ENCODE peak calls at places on chromosome 4, in eight cellular contexts. One of them, this sample, is unnamed.

GRCh38 chr4:76373919-76374552 is 46.9 kb downstream of the CCDC158 start:
- DNase-seq in AG04450: no peak
- DNase-seq in MM.1S: no peak
- DNase-seq in lung: no peak
- DNase-seq in uterus: no peak
- DNase-seq in cardiac fibroblast: peak
- DNase-seq in H9: no peak
- DNase-seq in endothelial cell: no peak
- DNase-seq in this sample: no peak

GRCh38 chr4:75921910-75922309 is 18.9 kb downstream of the NAAA start:
- DNase-seq in lung: no peak
- DNase-seq in MM.1S: no peak
- DNase-seq in cardiac fibroblast: no peak
- DNase-seq in H9: no peak
- DNase-seq in AG04450: no peak
- DNase-seq in endothelial cell: no peak
- DNase-seq in uterus: no peak
- DNase-seq in this sample: no peak

GRCh38 chr4:106604319-106605051 is 235.9 kb upstream of the GIMD1 start:
- DNase-seq in uterus: no peak
- DNase-seq in AG04450: no peak
- DNase-seq in H9: no peak
- DNase-seq in lung: no peak
- DNase-seq in endothelial cell: no peak
- DNase-seq in MM.1S: no peak
- DNase-seq in cardiac fibroblast: no peak
- DNase-seq in this sample: no peak

GRCh38 chr4:3436798-3437581 is 4.8 kb upstream of the HGFAC start:
- DNase-seq in H9: no peak
- DNase-seq in cardiac fibroblast: peak
- DNase-seq in MM.1S: no peak
- DNase-seq in uterus: no peak
- DNase-seq in AG04450: no peak
- DNase-seq in lung: peak
- DNase-seq in endothelial cell: no peak
- DNase-seq in this sample: no peak

GRCh38 chr4:154559141-154559841 is 3.5 kb upstream of the FGB start:
- DNase-seq in endothelial cell: peak
- DNase-seq in MM.1S: peak
- DNase-seq in H9: peak
- DNase-seq in AG04450: no peak
- DNase-seq in lung: no peak
- DNase-seq in cardiac fibroblast: peak
- DNase-seq in uterus: no peak
- DNase-seq in this sample: no peak

GRCh38 chr4:109411964-109412363 is 21.7 kb upstream of the SEC24B start:
- DNase-seq in AG04450: no peak
- DNase-seq in MM.1S: no peak
- DNase-seq in uterus: no peak
- DNase-seq in lung: no peak
- DNase-seq in H9: no peak
- DNase-seq in cardiac fibroblast: no peak
- DNase-seq in endothelial cell: no peak
- DNase-seq in this sample: no peak

GRCh38 chr4:185470503-185471195 is 884 bp downstream of the CCDC110 start:
- DNase-seq in cardiac fibroblast: peak
- DNase-seq in uterus: peak
- DNase-seq in AG04450: no peak
- DNase-seq in lung: peak
- DNase-seq in MM.1S: peak
- DNase-seq in H9: peak
- DNase-seq in endothelial cell: no peak
- DNase-seq in this sample: no peak

GRCh38 chr4:60579335-60579734 is 620.8 kb upstream of the ADGRL3 start:
- DNase-seq in AG04450: no peak
- DNase-seq in H9: no peak
- DNase-seq in endothelial cell: no peak
- DNase-seq in lung: no peak
- DNase-seq in cardiac fibroblast: peak
- DNase-seq in MM.1S: no peak
- DNase-seq in uterus: no peak
- DNase-seq in this sample: no peak

GRCh38 chr4:10006236-10006603 is 15.1 kb downstream of the SLC2A9 start:
- DNase-seq in uterus: peak
- DNase-seq in AG04450: no peak
- DNase-seq in endothelial cell: no peak
- DNase-seq in lung: peak
- DNase-seq in H9: no peak
- DNase-seq in MM.1S: no peak
- DNase-seq in cardiac fibroblast: peak
- DNase-seq in this sample: no peak

GRCh38 chr4:163679189-163679588 is 184.7 kb downstream of the TMA16 start:
- DNase-seq in endothelial cell: no peak
- DNase-seq in AG04450: no peak
- DNase-seq in lung: no peak
- DNase-seq in H9: no peak
- DNase-seq in cardiac fibroblast: peak
- DNase-seq in MM.1S: no peak
- DNase-seq in uterus: no peak
- DNase-seq in this sample: no peak

GRCh38 chr4:145938618-145939177 is at the start of gene ZNF827:
- DNase-seq in lung: peak
- DNase-seq in uterus: peak
- DNase-seq in MM.1S: peak
- DNase-seq in endothelial cell: peak
- DNase-seq in H9: peak
- DNase-seq in AG04450: no peak
- DNase-seq in cardiac fibroblast: peak
- DNase-seq in this sample: no peak

GRCh38 chr4:17336524-17336941 is 175.4 kb downstream of the QDPR start:
- DNase-seq in AG04450: no peak
- DNase-seq in lung: no peak
- DNase-seq in cardiac fibroblast: no peak
- DNase-seq in H9: no peak
- DNase-seq in MM.1S: peak
- DNase-seq in uterus: peak
- DNase-seq in endothelial cell: peak
- DNase-seq in this sample: no peak

DNA sequence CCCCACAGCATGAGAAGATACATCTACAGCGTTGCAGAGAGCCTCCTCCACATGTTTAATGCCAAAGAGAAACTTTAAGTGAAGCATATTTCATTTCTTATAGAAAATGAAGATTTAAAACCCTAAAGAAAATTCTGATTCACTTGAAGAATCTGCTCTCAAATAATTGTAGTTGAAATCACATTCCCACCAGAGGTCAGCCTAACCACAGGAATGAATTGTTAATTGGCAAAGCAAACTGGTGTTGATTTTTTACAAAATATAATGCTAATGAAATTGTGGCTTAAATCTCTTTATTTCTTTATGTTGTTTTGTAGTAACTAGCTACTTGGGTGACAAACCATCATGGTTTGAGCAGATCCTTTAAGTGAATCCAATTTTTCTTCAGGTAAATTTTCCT is 31.1 kb upstream of the WDR17 start:
- DNase-seq in endothelial cell: peak
- DNase-seq in uterus: peak
- DNase-seq in cardiac fibroblast: peak
- DNase-seq in AG04450: peak
- DNase-seq in MM.1S: peak
- DNase-seq in H9: no peak
- DNase-seq in lung: no peak
- DNase-seq in this sample: peak
- TF ChIP-seq CTCF in endothelial cell: no peak
- TF ChIP-seq CTCF in uterus: peak
- TF ChIP-seq CTCF in cardiac fibroblast: no peak
- TF ChIP-seq CTCF in AG04450: peak
- TF ChIP-seq CTCF in MM.1S: peak
- TF ChIP-seq CTCF in H9: peak
- TF ChIP-seq CTCF in lung: no peak
- TF ChIP-seq CTCF in this sample: no peak

GRCh38 chr4:20301161-20301560 is 49.5 kb downstream of the SLIT2 start:
- DNase-seq in endothelial cell: no peak
- DNase-seq in MM.1S: no peak
- DNase-seq in uterus: no peak
- DNase-seq in H9: no peak
- DNase-seq in cardiac fibroblast: peak
- DNase-seq in AG04450: no peak
- DNase-seq in lung: no peak
- DNase-seq in this sample: no peak

GRCh38 chr4:20311863-20312262 is 60.2 kb downstream of the SLIT2 start:
- DNase-seq in MM.1S: peak
- DNase-seq in H9: no peak
- DNase-seq in cardiac fibroblast: no peak
- DNase-seq in lung: no peak
- DNase-seq in uterus: no peak
- DNase-seq in AG04450: peak
- DNase-seq in endothelial cell: no peak
- DNase-seq in this sample: peak

DNA sequence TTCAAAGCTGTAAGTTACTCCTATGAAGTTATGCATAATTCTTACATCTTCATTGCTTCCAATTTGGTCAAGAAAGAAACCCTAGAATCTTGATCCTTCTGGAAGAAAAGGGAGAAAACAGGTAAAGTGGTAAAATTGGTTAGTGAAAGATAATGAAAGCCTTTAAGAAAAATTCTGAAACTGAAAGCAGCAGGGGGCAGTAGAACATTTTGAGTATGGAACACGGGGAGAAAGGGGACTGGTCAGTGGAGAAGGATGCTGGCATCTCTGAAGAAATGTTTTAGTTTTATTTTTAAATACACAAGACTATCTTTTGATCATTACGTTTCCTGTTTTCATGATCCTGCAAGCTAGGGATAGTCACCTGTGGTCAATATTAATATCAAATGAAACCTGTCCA is 54.3 kb downstream of the SLIT2 start:
- DNase-seq in lung: no peak
- DNase-seq in H9: no peak
- DNase-seq in uterus: no peak
- DNase-seq in cardiac fibroblast: peak
- DNase-seq in MM.1S: peak
- DNase-seq in AG04450: peak
- DNase-seq in endothelial cell: no peak
- DNase-seq in this sample: no peak
- TF ChIP-seq CTCF in lung: no peak
- TF ChIP-seq CTCF in H9: no peak
- TF ChIP-seq CTCF in uterus: no peak
- TF ChIP-seq CTCF in cardiac fibroblast: peak
- TF ChIP-seq CTCF in MM.1S: peak
- TF ChIP-seq CTCF in AG04450: peak
- TF ChIP-seq CTCF in endothelial cell: no peak
- TF ChIP-seq CTCF in this sample: peak

DNA sequence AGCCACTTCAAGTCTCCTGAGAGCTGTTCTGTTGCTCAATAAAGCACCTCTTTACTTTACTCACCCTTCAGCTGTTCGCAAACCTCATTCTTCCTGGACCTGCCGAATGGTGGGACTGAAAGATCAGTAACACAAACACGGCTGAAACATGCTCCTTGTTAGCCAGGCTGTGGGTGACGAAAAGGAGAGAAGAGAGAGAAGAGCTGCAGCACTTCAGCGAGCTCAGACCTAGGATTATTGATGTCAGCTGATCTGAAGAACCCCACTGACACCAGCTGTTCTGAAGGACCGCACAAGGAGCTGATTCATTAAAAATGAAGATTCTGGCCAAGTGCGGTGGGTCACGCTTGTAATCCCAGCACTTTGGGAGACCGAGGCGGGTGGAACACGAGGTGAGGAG is 2020.0 kb upstream of the ADGRL3 start:
- DNase-seq in lung: no peak
- DNase-seq in endothelial cell: no peak
- DNase-seq in cardiac fibroblast: no peak
- DNase-seq in H9: no peak
- DNase-seq in AG04450: no peak
- DNase-seq in uterus: no peak
- DNase-seq in MM.1S: no peak
- DNase-seq in this sample: no peak
- TF ChIP-seq CTCF in lung: no peak
- TF ChIP-seq CTCF in endothelial cell: no peak
- TF ChIP-seq CTCF in cardiac fibroblast: no peak
- TF ChIP-seq CTCF in H9: no peak
- TF ChIP-seq CTCF in AG04450: no peak
- TF ChIP-seq CTCF in uterus: no peak
- TF ChIP-seq CTCF in MM.1S: no peak
- TF ChIP-seq CTCF in this sample: no peak

DNA sequence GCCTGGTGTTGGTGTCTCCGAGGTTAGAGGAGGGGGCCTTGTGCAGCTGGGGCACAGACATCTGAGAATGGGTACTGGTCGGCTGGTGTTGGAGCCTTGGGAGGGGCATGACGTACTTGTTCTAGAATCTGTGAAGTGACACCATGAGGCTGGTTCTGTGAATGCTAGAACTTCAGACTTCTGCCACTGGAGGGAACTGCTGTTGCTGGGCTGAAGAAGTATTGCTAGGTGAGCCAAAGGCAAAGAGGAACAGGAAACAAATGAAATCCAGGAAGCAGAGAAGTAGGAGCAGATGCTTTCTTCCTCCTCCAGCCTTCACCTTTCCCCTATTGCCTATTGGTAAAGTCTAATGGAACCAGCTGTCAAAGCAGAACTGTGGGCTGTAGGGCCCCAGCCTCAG is 120.9 kb upstream of the DDIT4L start:
- DNase-seq in lung: no peak
- DNase-seq in cardiac fibroblast: no peak
- DNase-seq in AG04450: no peak
- DNase-seq in MM.1S: no peak
- DNase-seq in H9: peak
- DNase-seq in endothelial cell: peak
- DNase-seq in uterus: no peak
- DNase-seq in this sample: no peak
- TF ChIP-seq CTCF in lung: no peak
- TF ChIP-seq CTCF in cardiac fibroblast: peak
- TF ChIP-seq CTCF in AG04450: peak
- TF ChIP-seq CTCF in MM.1S: no peak
- TF ChIP-seq CTCF in H9: peak
- TF ChIP-seq CTCF in endothelial cell: no peak
- TF ChIP-seq CTCF in uterus: no peak
- TF ChIP-seq CTCF in this sample: no peak

GRCh38 chr4:166091914-166092510 is 219.0 kb downstream of the TLL1 start:
- DNase-seq in AG04450: no peak
- DNase-seq in uterus: no peak
- DNase-seq in H9: no peak
- DNase-seq in MM.1S: peak
- DNase-seq in cardiac fibroblast: peak
- DNase-seq in lung: no peak
- DNase-seq in endothelial cell: no peak
- DNase-seq in this sample: peak
- TF ChIP-seq CTCF in AG04450: peak
- TF ChIP-seq CTCF in uterus: peak
- TF ChIP-seq CTCF in H9: peak
- TF ChIP-seq CTCF in MM.1S: peak
- TF ChIP-seq CTCF in cardiac fibroblast: peak
- TF ChIP-seq CTCF in lung: no peak
- TF ChIP-seq CTCF in endothelial cell: peak
- TF ChIP-seq CTCF in this sample: peak

GRCh38 chr4:184287697-184288255 is 70.1 kb upstream of the ENPP6 start:
- DNase-seq in endothelial cell: no peak
- DNase-seq in AG04450: peak
- DNase-seq in lung: peak
- DNase-seq in cardiac fibroblast: peak
- DNase-seq in uterus: no peak
- DNase-seq in H9: peak
- DNase-seq in MM.1S: peak
- DNase-seq in this sample: no peak
- TF ChIP-seq CTCF in endothelial cell: no peak
- TF ChIP-seq CTCF in AG04450: peak
- TF ChIP-seq CTCF in lung: no peak
- TF ChIP-seq CTCF in cardiac fibroblast: no peak
- TF ChIP-seq CTCF in uterus: peak
- TF ChIP-seq CTCF in H9: peak
- TF ChIP-seq CTCF in MM.1S: peak
- TF ChIP-seq CTCF in this sample: peak

GRCh38 chr4:8107146-8107657 is 51.4 kb downstream of the ABLIM2 start:
- DNase-seq in uterus: no peak
- DNase-seq in cardiac fibroblast: no peak
- DNase-seq in MM.1S: no peak
- DNase-seq in lung: no peak
- DNase-seq in AG04450: no peak
- DNase-seq in H9: no peak
- DNase-seq in endothelial cell: no peak
- DNase-seq in this sample: no peak
- TF ChIP-seq CTCF in uterus: no peak
- TF ChIP-seq CTCF in cardiac fibroblast: no peak
- TF ChIP-seq CTCF in MM.1S: no peak
- TF ChIP-seq CTCF in lung: no peak
- TF ChIP-seq CTCF in AG04450: no peak
- TF ChIP-seq CTCF in H9: no peak
- TF ChIP-seq CTCF in endothelial cell: no peak
- TF ChIP-seq CTCF in this sample: no peak